ENCODE peak calls at places on chromosomes 7 and 10, in ten cellular contexts. M, L, E, T, W, A, I, G, K and N are unnamed samples.
A peak's percentile ranks its signal among the peaks of the same experiment; 100 is the strongest.

GRCh38 chr10:48608279-48608681 is 3.4 kb upstream of the ARHGAP22 start:
- DNase-seq in I (no peak), T (peak; percentile 49), M (no peak), G (peak; percentile 44), K (no peak), L (no peak), W (peak; percentile 47), A (peak; percentile 68), E (peak; percentile 36), N (peak; percentile 72)

GRCh38 chr10:10642741-10643280 is 374.9 kb upstream of the CELF2 start:
- DNase-seq in T (peak; percentile 84), E (no peak), M (peak; percentile 84), W (no peak), G (peak; percentile 16), K (no peak), L (no peak), I (peak; percentile 68), A (no peak), N (no peak)

GRCh38 chr10:31709501-31709900 is 219.1 kb downstream of the ARHGAP12 start:
- DNase-seq in I (no peak), M (no peak), K (no peak), A (no peak), G (no peak), T (no peak), W (no peak), E (no peak), L (no peak), N (no peak)

GRCh38 chr7:148921806-148922205 is 37.7 kb upstream of the EZH2 start:
- DNase-seq in E (no peak), G (no peak), L (no peak), M (no peak), T (no peak), K (no peak), A (no peak), W (no peak), I (peak; percentile 18), N (no peak)

GRCh38 chr7:21054427-21055133 is 267.9 kb upstream of the SP8 start:
- DNase-seq in A (peak; percentile 63), L (no peak), W (no peak), E (peak; percentile 45), K (no peak), T (no peak), I (no peak), M (no peak), G (no peak), N (no peak)

GRCh38 chr10:74643586-74643956 is 182.8 kb upstream of the KAT6B start:
- DNase-seq in L (no peak), E (no peak), I (no peak), A (no peak), T (no peak), G (no peak), W (no peak), K (no peak), M (peak; percentile 1), N (no peak)

GRCh38 chr10:77844713-77845454 is 81.7 kb downstream of the DLG5 start:
- DNase-seq in W (peak; percentile 26), M (peak; percentile 64), E (peak; percentile 95), G (peak; percentile 77), A (peak; percentile 93), I (no peak), T (peak; percentile 57), K (peak; percentile 32), L (peak; percentile 49), N (no peak)

GRCh38 chr10:27153855-27154198 is 357 bp downstream of the YME1L1 start:
- DNase-seq in M (peak; percentile 32), G (no peak), E (peak; percentile 20), I (no peak), A (peak; percentile 26), K (no peak), T (no peak), W (no peak), L (no peak), N (peak; percentile 47)

GRCh38 chr10:80413152-80413996 is 5.0 kb downstream of the PRXL2A start:
- DNase-seq in K (no peak), G (peak; percentile 77), I (no peak), M (peak; percentile 85), A (peak; percentile 97), E (peak; percentile 68), W (no peak), L (peak; percentile 55), T (peak; percentile 87), N (no peak)

GRCh38 chr10:55024718-55025117 is 223.7 kb upstream of the PCDH15 start:
- DNase-seq in L (no peak), E (no peak), A (peak; percentile 5), W (no peak), T (no peak), M (no peak), I (no peak), K (no peak), G (peak; percentile 8), N (no peak)

GRCh38 chr10:30027057-30028005 is 32.1 kb downstream of the JCAD start:
- DNase-seq in M (no peak), I (no peak), E (no peak), L (no peak), A (no peak), W (no peak), G (no peak), T (peak; percentile 18), K (no peak), N (no peak)

GRCh38 chr10:86970887-86971145 is 2.5 kb downstream of the ADIRF start:
- DNase-seq in K (no peak), L (no peak), M (no peak), G (no peak), A (no peak), E (no peak), I (no peak), W (no peak), T (no peak), N (peak; percentile 79)

GRCh38 chr10:86972613-86973380 is 4.5 kb downstream of the ADIRF start:
- DNase-seq in E (no peak), T (no peak), L (no peak), I (no peak), M (no peak), A (no peak), G (no peak), W (no peak), K (no peak), N (no peak)

GRCh38 chr10:86969421-86970041 is 1.2 kb downstream of the ADIRF start:
- DNase-seq in K (no peak), E (peak; percentile 85), A (peak; percentile 96), W (no peak), T (no peak), I (no peak), M (peak; percentile 61), G (peak; percentile 18), L (no peak), N (no peak)

GRCh38 chr10:86970152-86970886 is 2.0 kb downstream of the ADIRF start:
- DNase-seq in I (peak; percentile 91), L (no peak), T (no peak), W (no peak), A (no peak), E (peak; percentile 69), G (peak; percentile 29), K (no peak), M (peak; percentile 61), N (peak; percentile 66)

GRCh38 chr10:86971146-86971991 is 3.1 kb downstream of the ADIRF start:
- DNase-seq in K (peak; percentile 82), E (peak; percentile 94), G (peak; percentile 95), M (peak; percentile 86), L (no peak), I (peak; percentile 91), T (peak; percentile 76), W (peak; percentile 66), A (peak; percentile 87), N (peak; percentile 66)
- TF ChIP-seq CTCF in K (no peak), E (no peak), G (peak; percentile 3), M (no peak), L (no peak), I (peak; percentile 34), T (no peak), W (no peak), A (peak; percentile 29), N (peak; percentile 13)

DNA sequence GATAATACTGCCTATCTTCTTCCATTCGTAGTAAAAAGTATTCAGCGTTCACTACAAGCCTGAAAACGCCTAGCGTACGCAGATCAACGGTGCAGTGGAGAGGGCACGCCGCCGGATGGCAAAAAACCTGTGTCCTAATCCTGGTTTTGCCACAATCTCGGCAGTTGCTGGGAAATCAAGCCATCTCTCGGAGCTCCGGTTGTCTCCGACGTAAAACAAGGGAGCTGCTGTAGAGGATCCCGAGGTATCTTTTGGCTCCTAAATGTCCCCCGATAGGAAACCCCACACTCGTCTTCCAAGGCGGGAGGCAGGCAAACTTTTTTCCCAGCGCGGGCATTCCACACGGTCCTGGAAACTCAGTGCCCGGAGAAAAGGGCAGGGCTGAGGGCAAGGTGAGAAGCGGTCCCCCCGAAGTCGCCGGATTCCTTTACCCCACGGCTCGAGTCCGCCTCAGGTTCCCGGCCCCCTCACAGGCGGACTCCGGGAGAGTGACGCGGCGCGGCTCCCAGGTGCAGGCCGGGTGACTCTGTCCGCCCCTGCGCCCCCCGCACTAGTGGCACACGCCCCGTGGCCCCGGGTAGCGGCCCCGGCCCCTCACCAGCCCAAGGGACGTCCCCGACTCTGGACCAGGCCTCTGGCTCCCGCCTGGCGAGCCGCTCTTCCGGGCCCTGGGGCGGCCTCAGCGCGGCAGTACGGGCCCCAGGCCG is 649 bp downstream of the IDE start:
- DNase-seq in K (no peak), M (peak; percentile 50), I (no peak), A (peak; percentile 51), G (peak; percentile 58), E (peak; percentile 56), T (peak; percentile 52), W (peak; percentile 41), L (no peak), N (peak; percentile 57)
- TF ChIP-seq CTCF in K (peak; percentile 11), M (no peak), I (no peak), A (no peak), G (no peak), E (no peak), T (peak; percentile 18), W (no peak), L (no peak), N (no peak)

GRCh38 chr7:1045038-1045726 is 836 bp downstream of the GPR146 start:
- DNase-seq in M (no peak), W (no peak), I (no peak), E (no peak), T (no peak), K (no peak), L (no peak), G (no peak), A (no peak), N (no peak)
- TF ChIP-seq CTCF in M (no peak), W (no peak), I (peak; percentile 6), E (no peak), T (no peak), K (no peak), L (no peak), G (no peak), A (no peak), N (no peak)

DNA sequence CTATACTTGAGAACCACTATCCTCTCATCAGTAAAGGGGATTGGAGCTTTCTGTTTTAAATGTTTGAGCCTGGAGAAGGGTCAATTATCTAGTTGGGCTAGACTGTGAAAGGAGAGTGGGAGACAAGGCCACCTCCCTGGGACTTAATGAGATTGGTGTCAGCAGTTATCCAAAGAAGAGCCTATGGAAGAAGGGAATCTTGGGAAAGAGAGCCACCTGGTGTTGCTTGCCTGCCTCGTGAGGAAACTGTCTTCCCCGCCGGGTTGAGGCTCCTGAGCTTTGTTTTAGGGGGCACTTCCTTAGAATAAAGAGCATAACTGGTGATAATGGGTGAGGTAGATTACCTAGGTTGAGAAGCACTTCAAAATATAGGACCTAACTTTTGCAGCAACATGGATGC is 32.0 kb upstream of the ABCB4 start:
- DNase-seq in T (no peak), M (no peak), E (no peak), L (no peak), K (no peak), W (no peak), A (peak; percentile 10), G (no peak), I (no peak), N (peak; percentile 46)
- TF ChIP-seq CTCF in T (no peak), M (no peak), E (no peak), L (peak; percentile 6), K (peak; percentile 18), W (no peak), A (peak; percentile 33), G (no peak), I (no peak), N (peak; percentile 46)